ENCODE peak calls at places on chromosome 1, in four cellular contexts. Z is stimulated activated CD8-positive, alpha-beta memory T cell treated with anti-CD3 and anti-CD28 coated beads, Interleukin-2, amount 100 ng/mL, for 48 hours; Q is AG08395; X is coronary artery. U is an unnamed sample.

GRCh38 chr1:194369060-194369459 is 1182.6 kb upstream of the B3GALT2 start:
- DNase-seq in Z (no peak), Q (no peak), X (no peak), U (no peak)

GRCh38 chr1:53074313-53075154 is 12.5 kb downstream of the PODN start:
- DNase-seq in Z (no peak), Q (no peak), X (peak), U (no peak)

GRCh38 chr1:171860696-171861095 is 19.4 kb downstream of the DNM3 start:
- DNase-seq in Z (no peak), Q (no peak), X (no peak), U (no peak)

GRCh38 chr1:60374537-60374936 is 301.0 kb upstream of the C1orf87 start:
- DNase-seq in Z (no peak), Q (no peak), X (no peak), U (no peak)

GRCh38 chr1:108027389-108027788 is 62.4 kb upstream of the VAV3 start:
- DNase-seq in Z (no peak), Q (no peak), X (no peak), U (no peak)

GRCh38 chr1:11143401-11143800 is 43.7 kb upstream of the EXOSC10 start:
- DNase-seq in Z (no peak), Q (no peak), X (no peak), U (no peak)

GRCh38 chr1:39103321-39104157 is 77.4 kb downstream of the NDUFS5 start:
- DNase-seq in Z (no peak), Q (no peak), X (no peak), U (no peak)

GRCh38 chr1:178528963-178529355 is 16.1 kb downstream of the TEX35 start:
- DNase-seq in Z (no peak), Q (no peak), X (no peak), U (no peak)

GRCh38 chr1:115291731-115292130 is 46.3 kb downstream of the NGF start:
- DNase-seq in Z (no peak), Q (no peak), X (no peak), U (no peak)

GRCh38 chr1:248861621-248862020 is 2.7 kb upstream of the ZNF692 start:
- DNase-seq in Z (no peak), Q (no peak), X (no peak), U (no peak)

GRCh38 chr1:3275471-3276340 is 178.8 kb upstream of the ARHGEF16 start:
- DNase-seq in Z (no peak), Q (no peak), X (peak), U (no peak)

U was measured in NCI-H1436 treated with DMSO at 0.1 percent for 48 hours.